ENCODE peak calls at places on chromosomes 5 and 9, in five cellular contexts. One of them, this sample, is unnamed.

GRCh38 chr9:114450833-114451706 is 54.2 kb downstream of the WHRN start:
- DNase-seq in kidney epithelial cell: no peak
- DNase-seq in pancreas: no peak
- DNase-seq in HFFc6: no peak
- DNase-seq in AG04450: no peak
- DNase-seq in this sample: no peak

GRCh38 chr5:6162175-6162574 is 216.2 kb downstream of the MED10 start:
- DNase-seq in HFFc6: no peak
- DNase-seq in kidney epithelial cell: no peak
- DNase-seq in AG04450: no peak
- DNase-seq in pancreas: no peak
- DNase-seq in this sample: no peak

GRCh38 chr5:24232929-24233328 is 411.8 kb downstream of the CDH10 start:
- DNase-seq in pancreas: no peak
- DNase-seq in HFFc6: no peak
- DNase-seq in kidney epithelial cell: no peak
- DNase-seq in AG04450: no peak
- DNase-seq in this sample: no peak

GRCh38 chr9:36625006-36625600 is 52.4 kb downstream of the MELK start:
- DNase-seq in AG04450: peak
- DNase-seq in pancreas: no peak
- DNase-seq in HFFc6: peak
- DNase-seq in kidney epithelial cell: peak
- DNase-seq in this sample: peak

GRCh38 chr9:77438653-77439052 is 209.5 kb downstream of the GNA14 start:
- DNase-seq in HFFc6: no peak
- DNase-seq in AG04450: no peak
- DNase-seq in pancreas: no peak
- DNase-seq in kidney epithelial cell: no peak
- DNase-seq in this sample: no peak

GRCh38 chr9:85949591-85950335 is 8.8 kb downstream of the NAA35 start:
- DNase-seq in HFFc6: no peak
- DNase-seq in AG04450: no peak
- DNase-seq in pancreas: no peak
- DNase-seq in kidney epithelial cell: no peak
- DNase-seq in this sample: no peak

GRCh38 chr9:101027733-101028345 is 688 bp upstream of the PLPPR1 start:
- DNase-seq in kidney epithelial cell: no peak
- DNase-seq in AG04450: no peak
- DNase-seq in pancreas: no peak
- DNase-seq in HFFc6: no peak
- DNase-seq in this sample: no peak

GRCh38 chr5:107544967-107545366 is 125.8 kb downstream of the EFNA5 start:
- DNase-seq in AG04450: no peak
- DNase-seq in pancreas: no peak
- DNase-seq in HFFc6: no peak
- DNase-seq in kidney epithelial cell: no peak
- DNase-seq in this sample: no peak

GRCh38 chr5:180153099-180153498 is 55.9 kb downstream of the RASGEF1C start:
- DNase-seq in pancreas: no peak
- DNase-seq in HFFc6: no peak
- DNase-seq in AG04450: no peak
- DNase-seq in kidney epithelial cell: no peak
- DNase-seq in this sample: no peak

GRCh38 chr9:68781866-68782265 is 76.8 kb downstream of the PIP5K1B start:
- DNase-seq in HFFc6: no peak
- DNase-seq in pancreas: no peak
- DNase-seq in kidney epithelial cell: no peak
- DNase-seq in AG04450: no peak
- DNase-seq in this sample: no peak

GRCh38 chr9:124054671-124055212 is 43.2 kb downstream of the LHX2 start:
- DNase-seq in HFFc6: peak
- DNase-seq in pancreas: no peak
- DNase-seq in AG04450: peak
- DNase-seq in kidney epithelial cell: peak
- DNase-seq in this sample: peak

GRCh38 chr5:7787770-7788169 is 63.2 kb downstream of the CFAP90 start:
- DNase-seq in pancreas: no peak
- DNase-seq in kidney epithelial cell: no peak
- DNase-seq in AG04450: no peak
- DNase-seq in HFFc6: no peak
- DNase-seq in this sample: no peak

GRCh38 chr9:33044677-33045282 is 19.7 kb downstream of the DNAJA1 start:
- DNase-seq in HFFc6: no peak
- DNase-seq in kidney epithelial cell: no peak
- DNase-seq in pancreas: peak
- DNase-seq in AG04450: no peak
- DNase-seq in this sample: no peak

GRCh38 chr5:34045996-34046395 is 3.0 kb upstream of the C1QTNF3 start:
- DNase-seq in pancreas: no peak
- DNase-seq in kidney epithelial cell: no peak
- DNase-seq in AG04450: peak
- DNase-seq in HFFc6: peak
- DNase-seq in this sample: peak

GRCh38 chr9:129494113-129494789 is 126.7 kb downstream of the C9orf50 start:
- DNase-seq in kidney epithelial cell: no peak
- DNase-seq in AG04450: no peak
- DNase-seq in pancreas: no peak
- DNase-seq in HFFc6: no peak
- DNase-seq in this sample: no peak

GRCh38 chr5:26009742-26010141 is 1028.6 kb downstream of the CDH9 start:
- DNase-seq in pancreas: no peak
- DNase-seq in AG04450: no peak
- DNase-seq in kidney epithelial cell: no peak
- DNase-seq in HFFc6: no peak
- DNase-seq in this sample: no peak

GRCh38 chr5:110634475-110634874 is 92.0 kb downstream of the TMEM232 start:
- DNase-seq in AG04450: no peak
- DNase-seq in HFFc6: no peak
- DNase-seq in pancreas: no peak
- DNase-seq in kidney epithelial cell: no peak
- DNase-seq in this sample: no peak

GRCh38 chr5:169831331-169831730 is 149.0 kb downstream of the INSYN2B start:
- DNase-seq in HFFc6: no peak
- DNase-seq in pancreas: no peak
- DNase-seq in AG04450: no peak
- DNase-seq in kidney epithelial cell: no peak
- DNase-seq in this sample: no peak

GRCh38 chr9:89975586-89975985 is 370.8 kb downstream of the GADD45G start:
- DNase-seq in HFFc6: no peak
- DNase-seq in pancreas: no peak
- DNase-seq in kidney epithelial cell: no peak
- DNase-seq in AG04450: no peak
- DNase-seq in this sample: no peak

GRCh38 chr5:6745706-6746217 is 32.5 kb downstream of the TENT4A start:
- DNase-seq in HFFc6: peak
- DNase-seq in kidney epithelial cell: peak
- DNase-seq in pancreas: no peak
- DNase-seq in AG04450: peak
- DNase-seq in this sample: peak

GRCh38 chr5:759111-759741 is 25.3 kb downstream of the ZDHHC11B start:
- DNase-seq in HFFc6: no peak
- DNase-seq in AG04450: no peak
- DNase-seq in pancreas: peak
- DNase-seq in kidney epithelial cell: no peak
- DNase-seq in this sample: no peak

GRCh38 chr9:23849379-23849778 is 23.3 kb upstream of the ELAVL2 start:
- DNase-seq in HFFc6: no peak
- DNase-seq in kidney epithelial cell: no peak
- DNase-seq in pancreas: no peak
- DNase-seq in AG04450: no peak
- DNase-seq in this sample: no peak

GRCh38 chr5:145495171-145495570 is 340.0 kb downstream of the PRELID2 start:
- DNase-seq in kidney epithelial cell: no peak
- DNase-seq in HFFc6: no peak
- DNase-seq in pancreas: no peak
- DNase-seq in AG04450: no peak
- DNase-seq in this sample: no peak

GRCh38 chr5:135062216-135063055 is 28.4 kb upstream of the PITX1 start:
- DNase-seq in HFFc6: no peak
- DNase-seq in AG04450: no peak
- DNase-seq in kidney epithelial cell: no peak
- DNase-seq in pancreas: peak
- DNase-seq in this sample: no peak

GRCh38 chr9:102845847-102846246 is 149.3 kb upstream of the CYLC2 start:
- DNase-seq in pancreas: no peak
- DNase-seq in kidney epithelial cell: no peak
- DNase-seq in HFFc6: no peak
- DNase-seq in AG04450: no peak
- DNase-seq in this sample: no peak

GRCh38 chr5:72465601-72466563 is 41.3 kb downstream of the ZNF366 start:
- DNase-seq in AG04450: no peak
- DNase-seq in kidney epithelial cell: peak
- DNase-seq in pancreas: no peak
- DNase-seq in HFFc6: no peak
- DNase-seq in this sample: peak

GRCh38 chr5:113989278-113989912 is 372.5 kb upstream of the KCNN2 start:
- DNase-seq in HFFc6: no peak
- DNase-seq in pancreas: no peak
- DNase-seq in AG04450: no peak
- DNase-seq in kidney epithelial cell: no peak
- DNase-seq in this sample: no peak

GRCh38 chr9:99176527-99177013 is 45.2 kb downstream of the ALG2 start:
- DNase-seq in AG04450: no peak
- DNase-seq in kidney epithelial cell: no peak
- DNase-seq in HFFc6: no peak
- DNase-seq in pancreas: no peak
- DNase-seq in this sample: no peak

GRCh38 chr5:3600106-3600997 is 4.7 kb downstream of the IRX1 start:
- DNase-seq in pancreas: peak
- DNase-seq in kidney epithelial cell: no peak
- DNase-seq in HFFc6: no peak
- DNase-seq in AG04450: no peak
- DNase-seq in this sample: no peak

GRCh38 chr5:3598725-3599282 is 3.2 kb downstream of the IRX1 start:
- DNase-seq in kidney epithelial cell: no peak
- DNase-seq in pancreas: no peak
- DNase-seq in HFFc6: no peak
- DNase-seq in AG04450: no peak
- DNase-seq in this sample: no peak

GRCh38 chr5:3598236-3598635 is 2.6 kb downstream of the IRX1 start:
- DNase-seq in HFFc6: no peak
- DNase-seq in AG04450: no peak
- DNase-seq in pancreas: no peak
- DNase-seq in kidney epithelial cell: no peak
- DNase-seq in this sample: no peak

GRCh38 chr5:3601060-3601710 is 5.6 kb downstream of the IRX1 start:
- DNase-seq in kidney epithelial cell: no peak
- DNase-seq in pancreas: no peak
- DNase-seq in HFFc6: no peak
- DNase-seq in AG04450: no peak
- DNase-seq in this sample: no peak

DNA sequence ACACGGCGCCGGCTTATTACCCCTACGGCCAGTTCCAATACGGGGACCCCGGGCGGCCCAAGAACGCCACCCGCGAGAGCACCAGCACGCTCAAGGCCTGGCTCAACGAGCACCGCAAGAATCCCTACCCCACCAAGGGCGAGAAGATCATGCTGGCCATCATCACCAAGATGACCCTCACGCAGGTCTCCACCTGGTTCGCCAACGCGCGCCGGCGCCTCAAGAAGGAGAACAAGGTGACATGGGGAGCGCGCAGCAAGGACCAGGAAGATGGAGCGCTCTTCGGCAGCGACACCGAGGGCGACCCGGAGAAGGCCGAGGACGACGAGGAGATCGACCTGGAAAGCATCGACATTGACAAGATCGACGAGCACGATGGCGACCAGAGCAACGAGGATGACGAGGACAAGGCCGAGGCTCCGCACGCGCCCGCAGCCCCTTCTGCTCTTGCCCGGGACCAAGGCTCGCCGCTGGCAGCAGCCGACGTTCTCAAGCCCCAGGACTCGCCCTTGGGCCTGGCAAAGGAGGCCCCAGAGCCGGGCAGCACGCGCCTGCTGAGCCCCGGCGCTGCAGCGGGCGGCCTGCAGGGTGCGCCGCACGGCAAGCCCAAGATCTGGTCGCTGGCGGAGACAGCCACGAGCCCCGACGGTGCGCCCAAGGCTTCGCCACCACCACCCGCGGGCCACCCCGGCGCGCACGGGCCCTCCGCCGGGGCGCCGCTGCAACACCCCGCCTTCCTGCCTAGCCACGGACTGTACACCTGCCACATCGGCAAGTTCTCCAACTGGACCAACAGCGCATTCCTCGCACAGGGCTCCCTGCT is 3.9 kb downstream of the IRX1 start:
- DNase-seq in pancreas: no peak
- DNase-seq in kidney epithelial cell: no peak
- DNase-seq in HFFc6: no peak
- DNase-seq in AG04450: no peak
- DNase-seq in this sample: no peak
- TF ChIP-seq CTCF in pancreas: no peak
- TF ChIP-seq CTCF in kidney epithelial cell: no peak
- TF ChIP-seq CTCF in HFFc6: no peak
- TF ChIP-seq CTCF in AG04450: no peak
- TF ChIP-seq CTCF in this sample: no peak

GRCh38 chr9:127525426-127526188 is 74.3 kb downstream of the LRSAM1 start:
- DNase-seq in HFFc6: peak
- DNase-seq in AG04450: no peak
- DNase-seq in kidney epithelial cell: no peak
- DNase-seq in pancreas: no peak
- DNase-seq in this sample: peak
- TF ChIP-seq CTCF in HFFc6: peak
- TF ChIP-seq CTCF in AG04450: peak
- TF ChIP-seq CTCF in kidney epithelial cell: peak
- TF ChIP-seq CTCF in pancreas: peak
- TF ChIP-seq CTCF in this sample: peak

DNA sequence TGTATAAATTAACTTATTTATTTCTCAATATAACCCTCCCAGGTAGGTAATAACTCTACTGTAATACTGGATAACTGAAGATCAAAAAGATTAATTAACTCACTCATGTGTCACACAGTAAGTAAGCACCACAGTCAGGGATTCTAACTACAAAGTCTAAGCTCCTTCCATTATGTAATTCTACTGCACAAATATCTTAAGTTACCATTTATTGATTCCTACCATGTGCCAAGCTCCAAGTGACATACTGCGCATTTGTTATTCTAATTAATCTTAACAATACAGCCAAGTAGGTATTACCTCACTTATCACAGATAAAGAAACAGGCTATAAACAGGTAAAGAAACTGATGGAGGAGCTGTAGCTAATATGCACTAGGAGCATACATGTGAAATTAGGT is 58.3 kb downstream of the RANBP6 start:
- DNase-seq in AG04450: no peak
- DNase-seq in HFFc6: no peak
- DNase-seq in kidney epithelial cell: no peak
- DNase-seq in pancreas: no peak
- DNase-seq in this sample: no peak
- TF ChIP-seq CTCF in AG04450: no peak
- TF ChIP-seq CTCF in HFFc6: no peak
- TF ChIP-seq CTCF in kidney epithelial cell: no peak
- TF ChIP-seq CTCF in pancreas: no peak
- TF ChIP-seq CTCF in this sample: no peak

GRCh38 chr5:95847261-95847592 is 24.7 kb upstream of the GLRX start:
- DNase-seq in pancreas: no peak
- DNase-seq in kidney epithelial cell: no peak
- DNase-seq in AG04450: no peak
- DNase-seq in HFFc6: no peak
- DNase-seq in this sample: no peak
- TF ChIP-seq CTCF in pancreas: no peak
- TF ChIP-seq CTCF in kidney epithelial cell: no peak
- TF ChIP-seq CTCF in AG04450: no peak
- TF ChIP-seq CTCF in HFFc6: peak
- TF ChIP-seq CTCF in this sample: no peak

This sample was measured in brain microvascular endothelial cell.